ENCODE peak calls at places on chromosomes 6 and 20, in five cellular contexts. Q, L, D, Y and I are unnamed samples.

GRCh38 chr20:48767269-48767960 is 60.4 kb downstream of the PREX1 start:
- DNase-seq in Q (no peak), Y (peak), D (no peak), L (no peak), I (no peak)

GRCh38 chr20:37734228-37734980 is 40.6 kb downstream of the CTNNBL1 start:
- DNase-seq in Y (no peak), Q (no peak), L (no peak), D (no peak), I (peak)

GRCh38 chr6:5081955-5082354 is 3.2 kb upstream of the PPP1R3G start:
- DNase-seq in Y (no peak), Q (peak), L (no peak), D (peak), I (no peak)

GRCh38 chr6:169454204-169454871 is 200.7 kb upstream of the THBS2 start:
- DNase-seq in L (no peak), Q (no peak), Y (no peak), D (peak), I (peak)

GRCh38 chr6:52603000-52603795 is 26.3 kb upstream of the TRAM2 start:
- DNase-seq in Y (no peak), D (peak), Q (peak), L (no peak), I (peak)

GRCh38 chr20:57265649-57266250 is 691 bp downstream of the BMP7 start:
- DNase-seq in L (no peak), Y (no peak), Q (no peak), D (no peak), I (no peak)

GRCh38 chr6:34491091-34491430 is 25.2 kb downstream of the PACSIN1 start:
- DNase-seq in D (peak), Q (no peak), L (no peak), Y (no peak), I (peak)

GRCh38 chr20:55488593-55488992 is 516.7 kb downstream of the CBLN4 start:
- DNase-seq in Y (no peak), Q (no peak), L (no peak), D (no peak), I (no peak)

GRCh38 chr6:75351570-75351969 is 67.0 kb upstream of the TMEM30A start:
- DNase-seq in L (no peak), D (no peak), Y (no peak), Q (no peak), I (no peak)